ENCODE peak calls at places on chromosomes 2 and 18, in nine cellular contexts. T is heart left ventricle, Q is activated B cell treated with CpG ODN at 0.5 μM for 24 hours, C is fibroblast of lung, O is fibroblast of pulmonary artery, Y is MCF 10A, I is hepatocyte, H is pancreas, B is H9. K is an unnamed sample.

GRCh38 chr2:218026676-218027425 is 24.1 kb upstream of the TNS1 start:
- DNase-seq in B (peak), O (no peak), Y (peak), I (no peak), C (no peak), H (peak), Q (no peak), T (peak), K (peak)

GRCh38 chr2:27765621-27766286 is 5.8 kb upstream of the MRPL33 start:
- DNase-seq in C (peak), T (peak), H (peak), O (peak), Y (no peak), B (no peak), Q (no peak), I (no peak), K (peak)

GRCh38 chr2:72147971-72148369 is 308 bp upstream of the CYP26B1 start:
- DNase-seq in Q (no peak), I (no peak), C (no peak), T (no peak), B (no peak), H (no peak), O (no peak), Y (no peak), K (no peak)

GRCh38 chr2:220044383-220044782 is 417.0 kb downstream of the SLC4A3 start:
- DNase-seq in Y (no peak), O (no peak), B (peak), C (no peak), I (no peak), T (no peak), Q (no peak), H (no peak), K (no peak)

GRCh38 chr18:31648966-31649429 is 35.4 kb downstream of the B4GALT6 start:
- DNase-seq in T (no peak), Y (peak), C (peak), H (no peak), Q (no peak), I (peak), B (no peak), O (peak), K (no peak)

GRCh38 chr2:10706033-10706432 is 15.4 kb upstream of the ATP6V1C2 start:
- DNase-seq in H (no peak), Y (no peak), T (no peak), I (no peak), B (no peak), O (no peak), C (no peak), Q (no peak), K (no peak)

GRCh38 chr18:12423393-12423792 is 15.7 kb downstream of the PRELID3A start:
- DNase-seq in T (no peak), B (no peak), Y (no peak), H (no peak), I (no peak), Q (no peak), C (no peak), O (no peak), K (no peak)

GRCh38 chr2:3785220-3785889 is 82.0 kb downstream of the DCDC2C start:
- DNase-seq in T (no peak), Y (peak), O (no peak), C (no peak), Q (no peak), I (no peak), B (peak), H (no peak), K (no peak)

GRCh38 chr2:105517814-105518705 is 119.2 kb upstream of the FHL2 start:
- DNase-seq in C (peak), I (no peak), Y (peak), Q (no peak), O (peak), T (peak), B (no peak), H (peak), K (no peak)

GRCh38 chr18:26656944-26657536 is 108.7 kb upstream of the KCTD1 start:
- DNase-seq in H (peak), C (peak), O (peak), Q (no peak), Y (peak), B (peak), T (peak), I (peak), K (no peak)

GRCh38 chr2:75751824-75752468 is 41.2 kb upstream of the GCFC2 start:
- DNase-seq in C (no peak), O (no peak), B (no peak), T (no peak), I (no peak), H (no peak), Q (no peak), Y (no peak), K (no peak)

GRCh38 chr18:12076424-12077140 is 17.1 kb upstream of the ANKRD62 start:
- DNase-seq in C (peak), O (peak), H (no peak), B (no peak), Q (no peak), Y (no peak), I (peak), T (peak), K (no peak)

DNA sequence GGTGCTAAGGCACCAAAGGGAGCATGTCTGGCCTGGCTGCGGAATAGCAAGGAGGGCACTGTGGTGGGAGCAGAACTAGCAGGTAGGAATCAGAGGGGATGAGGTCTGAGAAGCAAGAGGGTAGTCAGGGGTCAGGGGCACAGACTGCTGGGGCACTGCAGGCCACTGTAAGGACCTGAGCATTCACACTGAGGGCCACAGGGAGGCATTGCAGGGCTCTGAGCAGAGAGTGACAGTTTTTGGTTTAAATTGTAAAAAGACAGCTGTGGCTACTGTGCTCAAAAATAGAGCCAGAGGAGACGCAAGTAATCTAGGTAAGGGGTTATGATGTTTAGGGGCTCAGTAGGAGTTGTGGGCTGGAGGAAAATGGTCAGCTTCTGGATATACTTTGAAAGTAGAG is 41.5 kb downstream of the ARHGAP25 start:
- DNase-seq in Y (no peak), C (no peak), B (no peak), O (no peak), T (no peak), Q (no peak), H (no peak), I (no peak), K (no peak)
- TF ChIP-seq CTCF in Y (no peak), C (no peak), B (peak), O (peak), T (no peak), Q (no peak), H (no peak), I (no peak), K (peak)

GRCh38 chr2:85790032-85790431 is 36.2 kb downstream of the ATOH8 start:
- DNase-seq in C (no peak), T (peak), Q (no peak), O (no peak), H (no peak), Y (no peak), I (no peak), B (no peak), K (no peak)

GRCh38 chr2:85790499-85790898 is 36.7 kb downstream of the ATOH8 start:
- DNase-seq in Y (no peak), O (no peak), T (peak), Q (no peak), B (no peak), C (no peak), H (no peak), I (no peak), K (no peak)

GRCh38 chr2:85788603-85789002 is 34.8 kb downstream of the ATOH8 start:
- DNase-seq in O (no peak), Q (no peak), I (no peak), H (no peak), T (peak), C (no peak), Y (no peak), B (no peak), K (no peak)

GRCh38 chr2:85787981-85788340 is 34.2 kb downstream of the ATOH8 start:
- DNase-seq in T (no peak), I (no peak), Y (no peak), O (no peak), H (no peak), B (no peak), Q (no peak), C (no peak), K (no peak)

GRCh38 chr2:85789271-85789670 is 35.5 kb downstream of the ATOH8 start:
- DNase-seq in T (no peak), O (peak), Y (no peak), C (no peak), H (no peak), B (no peak), I (no peak), Q (no peak), K (no peak)
- TF ChIP-seq CTCF in T (no peak), O (no peak), Y (no peak), C (no peak), H (no peak), B (no peak), I (no peak), Q (no peak), K (no peak)

GRCh38 chr2:52340185-52340584 is 1308.3 kb upstream of the NRXN1 start:
- DNase-seq in O (no peak), Y (no peak), T (no peak), C (peak), I (peak), Q (no peak), B (peak), H (no peak), K (no peak)
- TF ChIP-seq CTCF in O (no peak), Y (no peak), T (no peak), C (no peak), I (peak), Q (no peak), B (no peak), H (no peak), K (no peak)

GRCh38 chr2:181581534-181581933 is 75.4 kb downstream of the CERKL start:
- DNase-seq in T (no peak), H (no peak), Q (no peak), Y (no peak), I (no peak), B (peak), C (no peak), O (no peak), K (no peak)
- TF ChIP-seq CTCF in T (no peak), H (no peak), Q (no peak), Y (peak), I (no peak), B (peak), C (no peak), O (no peak), K (no peak)

DNA sequence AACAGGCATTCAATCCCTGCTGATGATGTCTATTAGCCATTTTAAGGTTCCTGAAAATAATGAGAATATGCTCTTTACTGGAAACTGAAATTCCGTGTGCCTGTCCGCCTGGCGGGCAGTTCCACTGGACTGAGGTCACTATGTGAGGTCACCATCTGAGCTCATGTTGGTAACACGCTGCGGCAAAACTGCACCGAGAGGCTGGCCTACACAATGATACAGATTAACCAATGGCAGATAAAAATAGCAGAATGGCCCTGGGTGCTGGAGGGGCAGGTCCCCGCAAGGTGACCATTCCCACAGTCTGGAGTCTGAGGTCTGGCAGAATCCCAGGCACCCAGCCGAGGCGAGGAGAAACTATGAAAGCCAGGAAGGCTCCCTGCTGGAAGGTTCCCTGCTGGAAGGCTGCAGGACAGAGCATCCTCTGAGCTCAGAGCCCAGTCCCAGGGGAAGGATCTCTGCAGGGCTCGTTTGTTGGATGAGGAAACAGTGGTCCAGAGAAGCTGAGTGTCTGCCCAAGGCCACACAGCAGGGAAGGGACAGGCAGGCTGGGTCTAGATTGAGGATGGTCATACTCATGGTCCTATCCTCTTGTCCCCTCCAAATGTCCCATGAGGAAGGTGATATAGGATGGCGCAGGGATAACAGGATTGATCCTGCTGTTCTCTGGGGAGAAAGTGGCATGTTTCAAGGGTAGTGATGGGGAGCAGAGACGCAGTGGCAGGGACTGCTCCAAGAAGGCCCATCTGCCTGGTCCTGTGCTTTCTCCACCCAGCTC is 24.8 kb downstream of the HS1BP3 start:
- DNase-seq in O (no peak), H (no peak), T (peak), C (peak), I (no peak), B (no peak), Q (no peak), Y (no peak), K (no peak)
- TF ChIP-seq CTCF in O (no peak), H (no peak), T (peak), C (peak), I (no peak), B (no peak), Q (no peak), Y (no peak), K (no peak)

GRCh38 chr2:85600951-85601770 is 1.3 kb downstream of the TMEM150A start:
- DNase-seq in O (no peak), H (no peak), Y (no peak), Q (no peak), T (peak), C (no peak), B (no peak), I (no peak), K (no peak)

GRCh38 chr2:85600235-85600575 is 2.3 kb downstream of the TMEM150A start:
- DNase-seq in H (no peak), Y (no peak), C (no peak), O (no peak), B (no peak), Q (no peak), T (no peak), I (no peak), K (no peak)

GRCh38 chr2:85604568-85605339 is 2.3 kb upstream of the TMEM150A start:
- DNase-seq in B (no peak), I (no peak), O (peak), T (no peak), C (peak), Q (no peak), H (no peak), Y (no peak), K (no peak)

GRCh38 chr2:85601771-85602475 is 575 bp downstream of the TMEM150A start:
- DNase-seq in Y (peak), Q (no peak), T (peak), C (peak), H (peak), I (peak), O (peak), B (peak), K (no peak)

DNA sequence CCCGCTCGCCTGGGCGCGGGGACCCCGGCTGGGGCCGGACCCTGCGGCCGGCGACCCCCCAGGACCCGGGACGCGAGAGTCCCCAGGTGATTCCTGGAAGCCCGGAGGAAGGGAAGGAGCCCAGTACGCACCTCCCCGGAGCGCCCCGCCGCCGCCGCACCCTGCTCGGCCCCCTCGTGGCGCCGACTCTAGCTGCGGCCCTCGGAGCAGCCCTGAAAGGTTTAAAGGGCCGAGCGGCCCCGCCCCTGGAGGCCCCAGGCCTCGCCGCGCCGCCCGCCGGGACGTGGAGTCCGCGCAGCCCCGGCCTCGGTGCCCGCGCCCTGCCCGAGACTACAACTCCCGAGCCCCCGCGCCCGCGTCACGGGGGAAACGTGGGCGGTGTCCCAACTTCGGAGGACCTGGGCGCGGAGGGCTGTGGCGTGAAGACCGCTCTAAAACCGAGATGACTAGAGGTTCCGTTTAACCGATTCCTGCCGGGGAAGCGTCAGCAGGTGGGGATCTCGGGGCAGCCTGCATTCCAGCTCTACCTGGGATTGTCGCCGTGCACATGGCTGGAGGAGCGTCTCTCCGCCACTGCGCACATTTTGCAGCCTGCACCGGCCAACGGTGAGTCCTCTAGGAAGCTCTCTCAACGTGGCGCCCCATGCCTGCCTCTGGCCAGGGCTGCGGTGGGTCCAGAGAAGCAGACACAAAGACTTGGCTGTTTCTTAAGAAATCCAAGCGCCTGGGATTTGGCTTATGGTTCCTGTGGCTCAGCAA is at the start of gene TMEM150A:
- DNase-seq in I (peak), H (peak), O (peak), Y (peak), T (peak), C (peak), Q (peak), B (peak), K (peak)
- TF ChIP-seq CTCF in I (no peak), H (peak), O (no peak), Y (peak), T (peak), C (no peak), Q (no peak), B (peak), K (peak)

DNA sequence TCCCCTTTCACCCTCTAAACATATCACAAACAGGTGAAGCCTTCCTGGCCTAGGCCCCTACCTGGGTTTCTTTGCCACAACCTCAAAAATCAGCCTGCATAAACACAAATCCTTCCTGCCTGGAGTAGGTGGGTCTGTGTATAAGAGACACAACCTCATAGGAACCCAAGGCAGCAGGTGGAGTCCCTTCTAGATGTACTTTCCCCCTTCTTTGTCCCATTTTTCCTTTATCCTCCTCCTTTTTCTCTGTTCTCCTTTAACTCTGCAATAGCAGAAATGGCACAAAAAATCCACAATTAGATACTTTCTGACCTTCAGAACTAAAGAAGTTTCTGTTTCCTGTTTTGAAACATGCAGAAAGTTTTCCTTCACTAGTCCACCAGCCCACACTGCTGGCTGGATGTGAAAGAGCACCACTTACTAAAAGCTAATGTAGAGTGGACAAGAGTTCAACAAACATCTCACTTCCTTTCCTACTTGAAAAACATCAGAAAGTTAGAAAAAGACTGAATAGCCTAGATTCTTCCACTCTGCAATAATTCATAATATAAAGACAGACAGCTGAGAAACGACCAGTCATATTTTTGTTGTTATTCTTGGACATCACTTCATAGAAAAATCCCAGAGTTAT is 11.2 kb downstream of the SLC40A1 start:
- DNase-seq in O (peak), C (no peak), T (no peak), B (no peak), H (no peak), I (no peak), Q (no peak), Y (no peak), K (no peak)
- TF ChIP-seq CTCF in O (peak), C (peak), T (no peak), B (no peak), H (no peak), I (no peak), Q (no peak), Y (no peak), K (no peak)

K was measured in natural killer cell.